ENCODE peak calls at places on chromosomes 5 and 9, in five cellular contexts. Y is HCT116, E is Panc1, M is K562, B is GM23338. F is an unnamed sample.

GRCh38 chr5:14685757-14686156 is 21.2 kb downstream of the OTULIN start:
- DNase-seq in E (no peak), Y (peak; percentile 23), B (peak; percentile 72), M (no peak), F (peak; percentile 33)

GRCh38 chr5:153752890-153753289 is 262.4 kb downstream of the GRIA1 start:
- DNase-seq in E (no peak), M (no peak), Y (no peak), B (no peak), F (no peak)

GRCh38 chr5:94422819-94423218 is 195.6 kb downstream of the KIAA0825 start:
- DNase-seq in B (peak; percentile 14), Y (peak; percentile 44), M (no peak), E (no peak), F (no peak)

GRCh38 chr9:86485359-86485758 is 131.1 kb upstream of the TUT7 start:
- DNase-seq in Y (no peak), M (no peak), B (no peak), E (no peak), F (no peak)

GRCh38 chr9:80650964-80651555 is 1038.3 kb downstream of the TLE1 start:
- DNase-seq in E (no peak), B (no peak), Y (no peak), M (no peak), F (no peak)

GRCh38 chr9:106921341-106921899 is 58.5 kb downstream of the ZNF462 start:
- DNase-seq in M (peak; percentile 10), E (no peak), B (peak; percentile 21), Y (peak; percentile 23), F (no peak)

GRCh38 chr9:125608488-125609224 is 98.4 kb downstream of the MAPKAP1 start:
- DNase-seq in Y (no peak), B (peak; percentile 23), M (no peak), E (no peak), F (no peak)

GRCh38 chr5:85293139-85293785 is 908.6 kb upstream of the EDIL3 start:
- DNase-seq in E (peak; percentile 1), M (no peak), B (no peak), Y (no peak), F (no peak)

GRCh38 chr9:5511935-5512580 is 1.7 kb downstream of the PDCD1LG2 start:
- DNase-seq in E (no peak), B (no peak), M (no peak), Y (no peak), F (no peak)

GRCh38 chr9:14031761-14032279 is 282.1 kb downstream of the NFIB start:
- DNase-seq in E (no peak), B (no peak), Y (no peak), M (no peak), F (no peak)

GRCh38 chr9:77725051-77725702 is 77.1 kb upstream of the GNA14 start:
- DNase-seq in E (no peak), B (no peak), M (no peak), Y (no peak), F (no peak)

GRCh38 chr9:78103971-78104433 is 72.4 kb upstream of the GNAQ start:
- DNase-seq in M (no peak), E (no peak), Y (no peak), B (no peak), F (peak; percentile 92)

GRCh38 chr5:14153932-14154646 is 10.9 kb downstream of the TRIO start:
- DNase-seq in E (no peak), B (peak; percentile 63), M (no peak), Y (no peak), F (no peak)

GRCh38 chr5:175444905-175445456 is 999 bp upstream of the DRD1 start:
- DNase-seq in Y (no peak), B (peak; percentile 64), M (no peak), E (no peak), F (no peak)

GRCh38 chr9:128055222-128056040 is 11.7 kb downstream of the NAIF1 start:
- DNase-seq in M (peak; percentile 6), Y (no peak), E (no peak), B (peak; percentile 46), F (peak; percentile 40)

GRCh38 chr5:135574493-135574892 is 4.3 kb downstream of the CXCL14 start:
- DNase-seq in E (no peak), B (no peak), M (no peak), Y (no peak), F (no peak)

GRCh38 chr9:90099262-90099982 is 494.6 kb downstream of the GADD45G start:
- DNase-seq in B (peak; percentile 45), Y (no peak), M (no peak), E (peak; percentile 48), F (peak; percentile 13)

GRCh38 chr9:112360047-112360804 is 19.7 kb upstream of the HSDL2 start:
- DNase-seq in M (no peak), E (no peak), Y (no peak), B (no peak), F (no peak)

GRCh38 chr9:19154135-19154612 is 26.9 kb upstream of the PLIN2 start:
- DNase-seq in E (no peak), Y (no peak), M (peak; percentile 71), B (no peak), F (peak; percentile 83)

GRCh38 chr5:116035123-116035522 is 2.9 kb downstream of the ARL14EPL start:
- DNase-seq in M (no peak), Y (no peak), B (no peak), E (no peak), F (no peak)

GRCh38 chr9:115733318-115733717 is 420.3 kb upstream of the PAPPA start:
- DNase-seq in E (no peak), Y (no peak), B (peak; percentile 16), M (no peak), F (no peak)

GRCh38 chr9:108835831-108836230 is 20.0 kb downstream of the ACTL7B start:
- DNase-seq in M (no peak), B (no peak), E (no peak), Y (no peak), F (no peak)

GRCh38 chr9:78835928-78836450 is 539.1 kb downstream of the PSAT1 start:
- DNase-seq in M (no peak), Y (no peak), B (no peak), E (no peak), F (no peak)

GRCh38 chr9:135503371-135504261 is 3.1 kb downstream of the MRPS2 start:
- DNase-seq in Y (no peak), M (no peak), E (no peak), B (no peak), F (no peak)

GRCh38 chr5:80238078-80238477 is 17.8 kb downstream of the SERINC5 start:
- DNase-seq in Y (no peak), M (no peak), E (no peak), B (no peak), F (no peak)

GRCh38 chr5:57586649-57587048 is 104.0 kb upstream of the ACTBL2 start:
- DNase-seq in B (no peak), M (no peak), E (no peak), Y (no peak), F (no peak)

GRCh38 chr9:107737987-107738743 is 248.6 kb upstream of the KLF4 start:
- DNase-seq in Y (no peak), M (no peak), E (no peak), B (no peak), F (no peak)

GRCh38 chr9:91733006-91733624 is 216.9 kb downstream of the ROR2 start:
- DNase-seq in M (no peak), B (no peak), Y (no peak), E (no peak), F (no peak)

GRCh38 chr9:91736311-91736710 is 213.7 kb downstream of the ROR2 start:
- DNase-seq in E (no peak), M (no peak), Y (no peak), B (no peak), F (no peak)

GRCh38 chr9:91732187-91733005 is 217.6 kb downstream of the ROR2 start:
- DNase-seq in E (no peak), M (no peak), Y (no peak), B (no peak), F (no peak)

GRCh38 chr9:91736898-91737601 is 213.0 kb downstream of the ROR2 start:
- DNase-seq in E (no peak), B (no peak), Y (no peak), M (no peak), F (no peak)

GRCh38 chr9:91734371-91734981 is 215.6 kb downstream of the ROR2 start:
- DNase-seq in B (peak; percentile 75), M (peak; percentile 84), Y (peak; percentile 27), E (peak; percentile 42), F (peak; percentile 21)
- TF ChIP-seq REST in B (no peak), M (no peak), Y (no peak), E (no peak), F (no peak)

GRCh38 chr9:124259273-124260078 is 1.7 kb downstream of the NEK6 start:
- DNase-seq in Y (peak; percentile 54), M (no peak), B (no peak), E (no peak), F (peak; percentile 48)
- TF ChIP-seq POLR2AphosphoS5 in Y (peak; percentile 40), M (no peak), B (no peak), E (peak; percentile 30), F (no peak)

DNA sequence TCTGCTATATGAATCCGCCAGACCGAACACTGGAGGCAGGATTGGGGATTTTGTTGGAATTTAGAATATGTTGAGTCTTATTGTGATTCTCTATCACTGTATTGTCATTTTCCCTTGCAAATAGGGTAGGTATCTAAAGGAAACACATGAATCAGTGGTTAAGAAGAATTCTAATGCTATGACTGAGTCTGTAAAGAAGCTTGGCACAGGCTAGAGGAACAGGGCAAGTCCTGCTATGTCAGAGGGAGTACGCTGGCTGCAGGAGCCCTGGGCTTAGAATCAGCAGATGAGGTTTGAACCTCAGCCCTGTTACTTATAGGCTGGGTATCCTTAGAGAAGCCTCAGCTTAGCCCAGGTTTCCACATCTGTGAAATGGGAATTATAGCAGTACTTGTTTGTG is 198.1 kb downstream of the NR3C1 start:
- DNase-seq in E (no peak), Y (no peak), M (no peak), B (peak; percentile 10), F (no peak)
- TF ChIP-seq REST in E (no peak), Y (no peak), M (no peak), B (no peak), F (no peak)

GRCh38 chr9:36949470-36949869 is 84.6 kb downstream of the PAX5 start:
- DNase-seq in E (no peak), M (no peak), Y (no peak), B (no peak), F (no peak)
- TF ChIP-seq POLR2AphosphoS5 in E (no peak), M (no peak), Y (no peak), B (no peak), F (no peak)

DNA sequence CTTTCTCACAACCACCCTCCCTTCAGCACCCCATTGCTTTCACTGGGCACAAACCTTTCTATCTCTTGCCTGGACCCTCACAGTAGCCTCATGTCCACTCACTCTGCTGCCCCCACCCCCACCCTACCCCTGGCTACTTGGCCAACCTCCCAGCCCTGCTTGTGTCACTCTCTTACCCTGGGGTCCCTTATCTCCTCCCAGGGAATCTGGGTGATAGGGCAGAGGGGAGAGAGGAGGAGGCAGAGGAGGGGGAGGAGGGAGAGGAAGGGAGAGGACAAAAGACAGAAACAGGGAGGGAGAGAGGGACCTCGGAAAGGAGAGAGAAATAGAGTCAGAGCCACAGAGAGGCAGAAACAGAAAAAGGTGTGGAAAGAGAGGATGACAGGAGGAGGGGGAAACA is 25.0 kb upstream of the KIF12 start:
- DNase-seq in Y (no peak), E (no peak), B (no peak), M (no peak), F (no peak)
- TF ChIP-seq REST in Y (no peak), E (no peak), B (no peak), M (no peak), F (no peak)

DNA sequence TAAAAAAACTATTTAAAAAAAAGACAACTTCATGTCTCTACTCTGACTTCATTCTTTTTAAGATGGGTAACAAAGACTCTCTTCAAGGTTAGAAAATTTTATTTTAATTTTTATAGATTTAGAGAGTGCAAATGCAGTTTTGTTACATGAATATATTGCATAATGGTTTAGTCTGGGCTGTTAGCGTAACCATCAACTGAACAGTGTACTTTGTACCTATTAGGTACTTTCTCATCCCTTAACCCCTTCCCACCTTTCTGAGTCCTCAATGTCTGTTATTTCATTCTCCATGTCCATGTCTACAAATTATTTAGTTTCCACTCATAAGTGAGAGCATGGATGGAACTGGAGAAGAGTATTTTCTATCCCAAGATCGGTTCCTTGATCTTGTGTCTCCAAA is 16.8 kb downstream of the TLR4 start:
- DNase-seq in Y (no peak), M (no peak), E (no peak), B (no peak), F (no peak)
- TF ChIP-seq POLR2AphosphoS5 in Y (no peak), M (no peak), E (no peak), B (no peak), F (no peak)